ENCODE peak calls at places on chromosome 14, in seven cellular contexts. One of them, this sample, is unnamed.

GRCh38 chr14:95424533-95424932 is 91.9 kb downstream of the SYNE3 start:
- DNase-seq in D341Med: no peak
- DNase-seq in fibroblast of gingiva: peak; percentile 75
- DNase-seq in fibroblast of pulmonary artery: peak; percentile 68
- DNase-seq in GM12865: no peak
- DNase-seq in Right ventricle myocardium superior: no peak
- DNase-seq in smooth muscle cell of the brain vasculature: no peak
- DNase-seq in this sample: no peak

GRCh38 chr14:100297320-100298300 is 8.6 kb downstream of the SLC25A29 start:
- DNase-seq in D341Med: no peak
- DNase-seq in fibroblast of gingiva: peak; percentile 83
- DNase-seq in fibroblast of pulmonary artery: peak; percentile 76
- DNase-seq in GM12865: peak; percentile 78
- DNase-seq in Right ventricle myocardium superior: peak; percentile 89
- DNase-seq in smooth muscle cell of the brain vasculature: no peak
- DNase-seq in this sample: peak; percentile 89

GRCh38 chr14:38504175-38504574 is 248.3 kb upstream of the CLEC14A start:
- DNase-seq in D341Med: no peak
- DNase-seq in fibroblast of gingiva: no peak
- DNase-seq in fibroblast of pulmonary artery: no peak
- DNase-seq in GM12865: no peak
- DNase-seq in Right ventricle myocardium superior: no peak
- DNase-seq in smooth muscle cell of the brain vasculature: no peak
- DNase-seq in this sample: no peak

GRCh38 chr14:58677525-58677924 is 39.8 kb downstream of the DACT1 start:
- DNase-seq in D341Med: no peak
- DNase-seq in fibroblast of gingiva: no peak
- DNase-seq in fibroblast of pulmonary artery: no peak
- DNase-seq in GM12865: no peak
- DNase-seq in Right ventricle myocardium superior: no peak
- DNase-seq in smooth muscle cell of the brain vasculature: no peak
- DNase-seq in this sample: no peak

GRCh38 chr14:69325086-69325485 is 65.1 kb downstream of the GALNT16 start:
- DNase-seq in D341Med: no peak
- DNase-seq in fibroblast of gingiva: no peak
- DNase-seq in fibroblast of pulmonary artery: no peak
- DNase-seq in GM12865: no peak
- DNase-seq in Right ventricle myocardium superior: no peak
- DNase-seq in smooth muscle cell of the brain vasculature: no peak
- DNase-seq in this sample: no peak

GRCh38 chr14:101988377-101988776 is 24.0 kb downstream of the DYNC1H1 start:
- DNase-seq in D341Med: no peak
- DNase-seq in fibroblast of gingiva: no peak
- DNase-seq in fibroblast of pulmonary artery: no peak
- DNase-seq in GM12865: no peak
- DNase-seq in Right ventricle myocardium superior: no peak
- DNase-seq in smooth muscle cell of the brain vasculature: no peak
- DNase-seq in this sample: no peak

GRCh38 chr14:106841701-106842100 is 1315.3 kb downstream of the TMEM121 start:
- DNase-seq in D341Med: no peak
- DNase-seq in fibroblast of gingiva: no peak
- DNase-seq in fibroblast of pulmonary artery: no peak
- DNase-seq in GM12865: no peak
- DNase-seq in Right ventricle myocardium superior: no peak
- DNase-seq in smooth muscle cell of the brain vasculature: no peak
- DNase-seq in this sample: no peak

GRCh38 chr14:100289916-100290606 is 16.2 kb downstream of the SLC25A29 start:
- DNase-seq in D341Med: peak; percentile 26
- DNase-seq in fibroblast of gingiva: no peak
- DNase-seq in fibroblast of pulmonary artery: no peak
- DNase-seq in GM12865: no peak
- DNase-seq in Right ventricle myocardium superior: peak; percentile 24
- DNase-seq in smooth muscle cell of the brain vasculature: no peak
- DNase-seq in this sample: no peak

GRCh38 chr14:100653409-100653808 is 66.2 kb upstream of the BEGAIN start:
- DNase-seq in D341Med: peak; percentile 58
- DNase-seq in fibroblast of gingiva: no peak
- DNase-seq in fibroblast of pulmonary artery: no peak
- DNase-seq in GM12865: peak; percentile 31
- DNase-seq in Right ventricle myocardium superior: no peak
- DNase-seq in smooth muscle cell of the brain vasculature: no peak
- DNase-seq in this sample: peak; percentile 43

GRCh38 chr14:85316701-85317100 is 213.2 kb upstream of the FLRT2 start:
- DNase-seq in D341Med: no peak
- DNase-seq in fibroblast of gingiva: peak; percentile 62
- DNase-seq in fibroblast of pulmonary artery: no peak
- DNase-seq in GM12865: no peak
- DNase-seq in Right ventricle myocardium superior: no peak
- DNase-seq in smooth muscle cell of the brain vasculature: no peak
- DNase-seq in this sample: no peak

GRCh38 chr14:76313303-76313702 is 62.6 kb upstream of the ESRRB start:
- DNase-seq in D341Med: no peak
- DNase-seq in fibroblast of gingiva: no peak
- DNase-seq in fibroblast of pulmonary artery: no peak
- DNase-seq in GM12865: no peak
- DNase-seq in Right ventricle myocardium superior: no peak
- DNase-seq in smooth muscle cell of the brain vasculature: no peak
- DNase-seq in this sample: no peak

GRCh38 chr14:104462651-104463630 is 116.6 kb upstream of the C14orf180 start:
- DNase-seq in D341Med: no peak
- DNase-seq in fibroblast of gingiva: no peak
- DNase-seq in fibroblast of pulmonary artery: no peak
- DNase-seq in GM12865: no peak
- DNase-seq in Right ventricle myocardium superior: no peak
- DNase-seq in smooth muscle cell of the brain vasculature: no peak
- DNase-seq in this sample: no peak

GRCh38 chr14:75459099-75459741 is 31.4 kb downstream of the JDP2 start:
- DNase-seq in D341Med: no peak
- DNase-seq in fibroblast of gingiva: no peak
- DNase-seq in fibroblast of pulmonary artery: no peak
- DNase-seq in GM12865: no peak
- DNase-seq in Right ventricle myocardium superior: peak; percentile 75
- DNase-seq in smooth muscle cell of the brain vasculature: no peak
- DNase-seq in this sample: no peak

This sample was measured in Right ventricle myocardium inferior.